ENCODE peak calls at places on chromosomes 7 and 10, in nine cellular contexts. P, W, Z, A, H, F, I, K and B are unnamed samples.

GRCh38 chr10:128864554-128865300 is 602.3 kb upstream of the MGMT start:
- ATAC-seq in P (no peak), W (no peak), Z (no peak), A (no peak), H (no peak), F (no peak), I (no peak), K (no peak), B (no peak)

GRCh38 chr10:125836746-125837145 is 13.4 kb downstream of the BCCIP start:
- ATAC-seq in P (no peak), W (no peak), Z (no peak), A (no peak), H (no peak), F (no peak), I (no peak), K (no peak), B (no peak)

GRCh38 chr7:135501402-135501801 is 8.5 kb downstream of the CNOT4 start:
- ATAC-seq in P (no peak), W (no peak), Z (no peak), A (no peak), H (no peak), F (no peak), I (no peak), K (peak; percentile 34), B (peak; percentile 63)

GRCh38 chr7:22269057-22269456 is 87.9 kb downstream of the RAPGEF5 start:
- ATAC-seq in P (no peak), W (no peak), Z (no peak), A (no peak), H (no peak), F (peak; percentile 16), I (no peak), K (peak; percentile 20), B (no peak)

GRCh38 chr7:73746378-73746777 is 7.8 kb upstream of the ABHD11 start:
- ATAC-seq in P (no peak), W (peak; percentile 28), Z (no peak), A (no peak), H (no peak), F (no peak), I (peak; percentile 64), K (no peak), B (no peak)

GRCh38 chr7:131556912-131557457 is 557 bp upstream of the PODXL start:
- ATAC-seq in P (no peak), W (no peak), Z (no peak), A (no peak), H (no peak), F (peak; percentile 17), I (no peak), K (peak; percentile 15), B (peak; percentile 47)

GRCh38 chr7:87506243-87507180 is 31.0 kb upstream of the ABCB4 start:
- ATAC-seq in P (peak; percentile 17), W (peak; percentile 36), Z (no peak), A (peak; percentile 38), H (no peak), F (no peak), I (no peak), K (no peak), B (peak; percentile 62)

GRCh38 chr7:98879198-98879988 is 1.1 kb downstream of the TRRAP start:
- ATAC-seq in P (peak; percentile 63), W (peak; percentile 28), Z (peak; percentile 10), A (peak; percentile 23), H (peak; percentile 79), F (peak; percentile 89), I (peak; percentile 4), K (peak; percentile 86), B (peak; percentile 53)

GRCh38 chr10:8047452-8048280 is 6.8 kb upstream of the GATA3 start:
- ATAC-seq in P (no peak), W (no peak), Z (no peak), A (no peak), H (no peak), F (no peak), I (no peak), K (no peak), B (no peak)

GRCh38 chr7:98250789-98251188 is 1.2 kb downstream of the TECPR1 start:
- ATAC-seq in P (no peak), W (no peak), Z (no peak), A (no peak), H (peak; percentile 29), F (peak; percentile 50), I (no peak), K (peak; percentile 42), B (no peak)

GRCh38 chr7:110918949-110919548 is 171.9 kb upstream of the LRRN3 start:
- ATAC-seq in P (no peak), W (no peak), Z (no peak), A (no peak), H (no peak), F (no peak), I (no peak), K (peak; percentile 27), B (no peak)

GRCh38 chr10:110387983-110388681 is 83.4 kb upstream of the SMNDC1 start:
- ATAC-seq in P (no peak), W (no peak), Z (no peak), A (no peak), H (peak; percentile 71), F (peak; percentile 81), I (no peak), K (peak; percentile 83), B (no peak)

GRCh38 chr7:24835643-24836042 is 78.4 kb upstream of the GSDME start:
- ATAC-seq in P (peak; percentile 14), W (no peak), Z (no peak), A (no peak), H (no peak), F (no peak), I (no peak), K (no peak), B (no peak)

GRCh38 chr7:90173127-90173844 is 19.0 kb downstream of the STEAP1 start:
- ATAC-seq in P (no peak), W (no peak), Z (no peak), A (no peak), H (peak; percentile 26), F (no peak), I (no peak), K (peak; percentile 68), B (no peak)

GRCh38 chr7:103771294-103771693 is 218.2 kb downstream of the RELN start:
- ATAC-seq in P (no peak), W (no peak), Z (no peak), A (no peak), H (no peak), F (no peak), I (no peak), K (no peak), B (no peak)

GRCh38 chr10:43666551-43666950 is 17.9 kb upstream of the ZNF32 start:
- ATAC-seq in P (no peak), W (no peak), Z (no peak), A (no peak), H (no peak), F (peak; percentile 65), I (no peak), K (no peak), B (no peak)